ENCODE peak calls at places on chromosomes 16 and 17, in five cellular contexts. M is C1 segment of cervical spinal cord, W is T-cell, K is non-pigmented ciliary epithelial cell, H is T follicular helper cell. Y is an unnamed sample.

GRCh38 chr16:130533-131173 is 7.8 kb downstream of the NPRL3 start:
- DNase-seq in M (no peak), W (no peak), K (no peak), H (no peak), Y (no peak)

GRCh38 chr17:55606431-55606830 is 95.2 kb upstream of the SMIM36 start:
- DNase-seq in M (no peak), W (no peak), K (no peak), H (no peak), Y (no peak)

GRCh38 chr17:47803201-47803600 is 18.4 kb downstream of the OSBPL7 start:
- DNase-seq in M (no peak), W (no peak), K (no peak), H (no peak), Y (no peak)

GRCh38 chr17:61411944-61412859 is 12.6 kb downstream of the TBX2 start:
- DNase-seq in M (peak; percentile 56), W (peak; percentile 68), K (no peak), H (peak; percentile 62), Y (no peak)

GRCh38 chr17:75313941-75314550 is 24.8 kb upstream of the SLC25A19 start:
- DNase-seq in M (no peak), W (no peak), K (no peak), H (no peak), Y (no peak)

GRCh38 chr17:67223924-67224323 is 21.1 kb downstream of the HELZ start:
- DNase-seq in M (no peak), W (no peak), K (no peak), H (no peak), Y (no peak)

GRCh38 chr17:46061435-46061834 is 62.4 kb downstream of the STH start:
- DNase-seq in M (no peak), W (no peak), K (no peak), H (no peak), Y (no peak)

GRCh38 chr16:58515125-58515870 is at the start of gene SETD6:
- DNase-seq in M (peak; percentile 80), W (peak; percentile 46), K (peak; percentile 58), H (peak; percentile 45), Y (peak; percentile 82)

GRCh38 chr17:46110219-46110618 is 83.0 kb downstream of the KANSL1 start:
- DNase-seq in M (no peak), W (no peak), K (no peak), H (no peak), Y (no peak)

GRCh38 chr16:67244387-67245188 is 2.7 kb downstream of the FHOD1 start:
- DNase-seq in M (peak; percentile 45), W (peak; percentile 67), K (peak; percentile 62), H (peak; percentile 64), Y (no peak)

GRCh38 chr16:24668481-24669001 is 60.9 kb upstream of the TNRC6A start:
- DNase-seq in M (no peak), W (no peak), K (peak; percentile 34), H (no peak), Y (no peak)

GRCh38 chr16:68995011-68995504 is 110.4 kb upstream of the HAS3 start:
- DNase-seq in M (no peak), W (no peak), K (no peak), H (no peak), Y (peak; percentile 64)

GRCh38 chr16:89921699-89922476 is 1.3 kb upstream of the TUBB3 start:
- DNase-seq in M (peak; percentile 38), W (no peak), K (peak; percentile 76), H (no peak), Y (peak; percentile 72)

GRCh38 chr17:7046127-7046724 is 2.3 kb upstream of the SLC16A11 start:
- DNase-seq in M (peak; percentile 9), W (no peak), K (no peak), H (no peak), Y (no peak)

GRCh38 chr16:73016488-73016830 is 31.5 kb downstream of the ZFHX3 start:
- DNase-seq in M (no peak), W (no peak), K (no peak), H (no peak), Y (no peak)

GRCh38 chr17:81556175-81556691 is 4.1 kb upstream of the FAAP100 start:
- DNase-seq in M (no peak), W (no peak), K (no peak), H (no peak), Y (no peak)

GRCh38 chr17:17447264-17447663 is 29.5 kb upstream of the MED9 start:
- DNase-seq in M (no peak), W (no peak), K (no peak), H (no peak), Y (no peak)

GRCh38 chr17:38740806-38741205 is 7.3 kb downstream of the PCGF2 start:
- DNase-seq in M (no peak), W (no peak), K (no peak), H (no peak), Y (no peak)

GRCh38 chr17:65556014-65556909 is 5.2 kb downstream of the AXIN2 start:
- DNase-seq in M (peak; percentile 59), W (peak; percentile 81), K (no peak), H (peak; percentile 86), Y (no peak)

GRCh38 chr17:45110676-45111611 is 21.4 kb downstream of the PLCD3 start:
- DNase-seq in M (peak; percentile 61), W (no peak), K (no peak), H (no peak), Y (no peak)

GRCh38 chr16:85138825-85139627 is 26.8 kb upstream of the CIBAR2 start:
- DNase-seq in M (no peak), W (no peak), K (no peak), H (no peak), Y (no peak)

GRCh38 chr16:88695753-88696152 is 9.4 kb upstream of the SNAI3 start:
- DNase-seq in M (no peak), W (no peak), K (no peak), H (no peak), Y (no peak)

GRCh38 chr17:51133365-51133764 is 12.7 kb upstream of the SPAG9 start:
- DNase-seq in M (no peak), W (no peak), K (no peak), H (no peak), Y (no peak)

GRCh38 chr17:286571-286970 is 66.0 kb downstream of the RPH3AL start:
- DNase-seq in M (no peak), W (no peak), K (no peak), H (no peak), Y (no peak)

GRCh38 chr16:81469710-81470481 is 25.3 kb downstream of the CMIP start:
- DNase-seq in M (peak; percentile 23), W (peak; percentile 54), K (no peak), H (no peak), Y (no peak)

GRCh38 chr16:31453255-31454204 is 5.8 kb upstream of the ARMC5 start:
- DNase-seq in M (no peak), W (no peak), K (no peak), H (no peak), Y (no peak)